ENCODE peak calls at places on chromosomes 3 and 15, in seven cellular contexts. H is stimulated activated CD4-positive, alpha-beta T cell treated with anti-CD3 and anti-CD28 coated beads, Interleukin-15, amount 100 ng/mL, for 1 hour; Y is stimulated activated naive CD8-positive, alpha-beta T cell treated with anti-CD3 and anti-CD28 coated beads, Interleukin-15, Interleukin-2, amounts not matched to agents 100 U/mL and 50 U/mL, for 24 hours; J is EL; G is cardiac fibroblast; W is AG09309; F is ecto neural progenitor cell. C is an unnamed sample.
A peak's percentile ranks its signal among the peaks of the same experiment; 100 is the strongest.

GRCh38 chr3:49017229-49017615 is 1.2 kb downstream of the DALRD3 start:
- DNase-seq in H (no peak), Y (no peak), J (no peak), G (no peak), W (no peak), F (no peak), C (no peak)

GRCh38 chr3:9809615-9810356 is at the start of gene TTLL3:
- DNase-seq in H (peak; percentile 22), Y (peak; percentile 52), J (peak; percentile 69), G (peak; percentile 72), W (no peak), F (peak; percentile 86), C (peak; percentile 56)

GRCh38 chr3:108175352-108175751 is 46.9 kb downstream of the IFT57 start:
- DNase-seq in H (no peak), Y (no peak), J (peak; percentile 41), G (no peak), W (no peak), F (no peak), C (no peak)

GRCh38 chr15:83775738-83776137 is 121.8 kb downstream of the ADAMTSL3 start:
- DNase-seq in H (no peak), Y (no peak), J (no peak), G (peak; percentile 3), W (no peak), F (no peak), C (no peak)

GRCh38 chr15:52417501-52417900 is 111.2 kb downstream of the MYO5A start:
- DNase-seq in H (no peak), Y (no peak), J (peak; percentile 50), G (peak; percentile 72), W (no peak), F (no peak), C (no peak)

GRCh38 chr3:56369914-56370313 is 98.4 kb downstream of the ERC2 start:
- DNase-seq in H (no peak), Y (no peak), J (no peak), G (no peak), W (no peak), F (no peak), C (no peak)

GRCh38 chr3:147418352-147418751 is 9.2 kb downstream of the ZIC1 start:
- DNase-seq in H (no peak), Y (no peak), J (no peak), G (no peak), W (no peak), F (no peak), C (no peak)

GRCh38 chr15:96348112-96349027 is 17.9 kb downstream of the NR2F2 start:
- DNase-seq in H (no peak), Y (no peak), J (no peak), G (no peak), W (no peak), F (no peak), C (no peak)

GRCh38 chr3:188948658-188949400 is 222.9 kb upstream of the TPRG1 start:
- DNase-seq in H (no peak), Y (no peak), J (peak; percentile 92), G (peak; percentile 95), W (peak; percentile 71), F (no peak), C (no peak)

GRCh38 chr3:129162729-129163579 is 2.1 kb upstream of the ISY1 start:
- DNase-seq in H (no peak), Y (no peak), J (peak; percentile 23), G (no peak), W (no peak), F (no peak), C (peak; percentile 36)

GRCh38 chr15:74742422-74742821 is 6.2 kb upstream of the CYP1A2 start:
- DNase-seq in H (no peak), Y (no peak), J (no peak), G (no peak), W (no peak), F (no peak), C (no peak)

GRCh38 chr3:158743280-158743663 is 11.0 kb upstream of the RARRES1 start:
- DNase-seq in H (no peak), Y (no peak), J (no peak), G (no peak), W (no peak), F (no peak), C (no peak)

GRCh38 chr15:57821826-57822225 is 115.3 kb downstream of the POLR2M start:
- DNase-seq in H (no peak), Y (no peak), J (no peak), G (no peak), W (no peak), F (no peak), C (no peak)

GRCh38 chr3:14847613-14848541 is 29.1 kb downstream of the FGD5 start:
- DNase-seq in H (no peak), Y (peak; percentile 7), J (no peak), G (peak; percentile 13), W (no peak), F (no peak), C (no peak)

GRCh38 chr3:78629544-78629943 is 1138.3 kb downstream of the ROBO1 start:
- DNase-seq in H (no peak), Y (no peak), J (no peak), G (no peak), W (no peak), F (no peak), C (no peak)

GRCh38 chr3:129359102-129359461 is 69.4 kb downstream of the EFCAB12 start:
- DNase-seq in H (no peak), Y (no peak), J (peak; percentile 33), G (no peak), W (no peak), F (no peak), C (no peak)

GRCh38 chr15:89130194-89130593 is 41.9 kb downstream of the ABHD2 start:
- DNase-seq in H (no peak), Y (peak; percentile 15), J (no peak), G (no peak), W (no peak), F (no peak), C (no peak)

GRCh38 chr3:145094355-145094941 is 1066.5 kb downstream of the PLOD2 start:
- DNase-seq in H (no peak), Y (no peak), J (peak; percentile 0), G (peak; percentile 76), W (peak; percentile 13), F (no peak), C (peak; percentile 5)

GRCh38 chr3:185420762-185421161 is 57.8 kb downstream of the MAP3K13 start:
- DNase-seq in H (no peak), Y (no peak), J (no peak), G (peak; percentile 70), W (no peak), F (no peak), C (no peak)

GRCh38 chr3:136860541-136860940 is 1.5 kb upstream of the NCK1 start:
- DNase-seq in H (no peak), Y (no peak), J (peak; percentile 14), G (no peak), W (no peak), F (peak; percentile 47), C (no peak)

GRCh38 chr15:70566047-70566835 is 197.1 kb downstream of the UACA start:
- DNase-seq in H (no peak), Y (no peak), J (no peak), G (no peak), W (no peak), F (peak; percentile 51), C (no peak)

GRCh38 chr3:80606073-80606472 is 838.3 kb upstream of the ROBO1 start:
- DNase-seq in H (no peak), Y (no peak), J (no peak), G (peak; percentile 0), W (no peak), F (no peak), C (no peak)

GRCh38 chr3:42696356-42697301 is 6.0 kb downstream of the HHATL start:
- DNase-seq in H (no peak), Y (no peak), J (no peak), G (no peak), W (no peak), F (peak; percentile 21), C (no peak)

GRCh38 chr15:101064795-101065569 is 145.8 kb downstream of the LRRK1 start:
- DNase-seq in H (no peak), Y (no peak), J (no peak), G (no peak), W (no peak), F (no peak), C (no peak)

GRCh38 chr3:178236555-178237277 is 299.5 kb upstream of the KCNMB2 start:
- DNase-seq in H (no peak), Y (no peak), J (peak; percentile 66), G (peak; percentile 78), W (peak; percentile 53), F (no peak), C (no peak)

GRCh38 chr3:110414851-110415250 is 656.8 kb upstream of the NECTIN3 start:
- DNase-seq in H (no peak), Y (no peak), J (peak; percentile 82), G (peak; percentile 60), W (peak; percentile 18), F (no peak), C (no peak)

GRCh38 chr3:13823186-13823585 is 56.7 kb downstream of the WNT7A start:
- DNase-seq in H (no peak), Y (no peak), J (no peak), G (no peak), W (no peak), F (no peak), C (no peak)

GRCh38 chr15:48667701-48668100 is 22.2 kb upstream of the FBN1 start:
- DNase-seq in H (no peak), Y (no peak), J (peak; percentile 74), G (peak; percentile 70), W (no peak), F (no peak), C (no peak)

GRCh38 chr3:142263126-142263525 is 37.7 kb upstream of the GK5 start:
- DNase-seq in H (no peak), Y (no peak), J (peak; percentile 12), G (no peak), W (no peak), F (no peak), C (no peak)

GRCh38 chr3:41450416-41451231 is 251.3 kb downstream of the CTNNB1 start:
- DNase-seq in H (no peak), Y (no peak), J (no peak), G (no peak), W (no peak), F (peak; percentile 52), C (no peak)

GRCh38 chr15:66845266-66845785 is 143.3 kb downstream of the SMAD6 start:
- DNase-seq in H (no peak), Y (no peak), J (no peak), G (no peak), W (no peak), F (no peak), C (no peak)

GRCh38 chr15:71651750-71652186 is 158.6 kb upstream of the NR2E3 start:
- DNase-seq in H (no peak), Y (no peak), J (peak; percentile 41), G (peak; percentile 66), W (peak; percentile 80), F (peak; percentile 56), C (no peak)

GRCh38 chr3:148992027-148992634 is 791 bp downstream of the GYG1 start:
- DNase-seq in H (no peak), Y (peak; percentile 43), J (peak; percentile 47), G (peak; percentile 41), W (no peak), F (peak; percentile 67), C (peak; percentile 33)

GRCh38 chr15:29090617-29091466 is 178.8 kb downstream of the NSMCE3 start:
- DNase-seq in H (peak; percentile 27), Y (peak; percentile 62), J (peak; percentile 32), G (peak; percentile 29), W (no peak), F (peak; percentile 64), C (peak; percentile 40)

GRCh38 chr3:16881896-16882645 is 2.7 kb upstream of the PLCL2 start:
- DNase-seq in H (no peak), Y (no peak), J (no peak), G (no peak), W (no peak), F (no peak), C (no peak)

GRCh38 chr15:83063555-83063954 is 3.5 kb downstream of the BTBD1 start:
- DNase-seq in H (no peak), Y (no peak), J (no peak), G (no peak), W (no peak), F (no peak), C (no peak)

C was measured in CD4-positive, CD25-positive, alpha-beta regulatory T cell.